ENCODE peak calls at places on chromosome 12, in seven cellular contexts. One of them, this sample, is unnamed.

GRCh38 chr12:89448951-89449371 is 75.6 kb downstream of the GALNT4 start:
- DNase-seq in OCI-LY7: no peak
- DNase-seq in lower leg skin: no peak
- DNase-seq in astrocyte of the spinal cord: peak
- DNase-seq in endothelial cell of umbilical vein: no peak
- DNase-seq in Karpas-422: no peak
- DNase-seq in bronchial epithelial cell: peak
- DNase-seq in this sample: no peak

GRCh38 chr12:102917026-102917787 is at the start of gene PAH:
- DNase-seq in endothelial cell of umbilical vein: no peak
- DNase-seq in lower leg skin: no peak
- DNase-seq in Karpas-422: peak
- DNase-seq in OCI-LY7: peak
- DNase-seq in bronchial epithelial cell: no peak
- DNase-seq in astrocyte of the spinal cord: no peak
- DNase-seq in this sample: no peak

GRCh38 chr12:49296836-49297694 is 2.1 kb downstream of the PRPH start:
- DNase-seq in bronchial epithelial cell: no peak
- DNase-seq in OCI-LY7: no peak
- DNase-seq in endothelial cell of umbilical vein: no peak
- DNase-seq in Karpas-422: peak
- DNase-seq in astrocyte of the spinal cord: no peak
- DNase-seq in lower leg skin: no peak
- DNase-seq in this sample: no peak

GRCh38 chr12:19799216-19799615 is 359.9 kb downstream of the AEBP2 start:
- DNase-seq in bronchial epithelial cell: peak
- DNase-seq in Karpas-422: no peak
- DNase-seq in astrocyte of the spinal cord: peak
- DNase-seq in endothelial cell of umbilical vein: peak
- DNase-seq in lower leg skin: no peak
- DNase-seq in OCI-LY7: no peak
- DNase-seq in this sample: no peak

GRCh38 chr12:113796852-113797534 is 169.1 kb downstream of the RBM19 start:
- DNase-seq in lower leg skin: no peak
- DNase-seq in OCI-LY7: no peak
- DNase-seq in Karpas-422: no peak
- DNase-seq in astrocyte of the spinal cord: no peak
- DNase-seq in endothelial cell of umbilical vein: no peak
- DNase-seq in bronchial epithelial cell: no peak
- DNase-seq in this sample: no peak

GRCh38 chr12:84805474-84805858 is 107.1 kb downstream of the SLC6A15 start:
- DNase-seq in astrocyte of the spinal cord: no peak
- DNase-seq in Karpas-422: no peak
- DNase-seq in OCI-LY7: no peak
- DNase-seq in endothelial cell of umbilical vein: no peak
- DNase-seq in bronchial epithelial cell: no peak
- DNase-seq in lower leg skin: no peak
- DNase-seq in this sample: no peak

GRCh38 chr12:98418357-98419075 is 96.9 kb upstream of the TMPO start:
- DNase-seq in OCI-LY7: no peak
- DNase-seq in endothelial cell of umbilical vein: peak
- DNase-seq in lower leg skin: peak
- DNase-seq in bronchial epithelial cell: peak
- DNase-seq in Karpas-422: no peak
- DNase-seq in astrocyte of the spinal cord: peak
- DNase-seq in this sample: no peak

GRCh38 chr12:120252071-120252906 is 13.2 kb downstream of the PXN start:
- DNase-seq in lower leg skin: peak
- DNase-seq in astrocyte of the spinal cord: no peak
- DNase-seq in OCI-LY7: no peak
- DNase-seq in bronchial epithelial cell: no peak
- DNase-seq in endothelial cell of umbilical vein: peak
- DNase-seq in Karpas-422: peak
- DNase-seq in this sample: no peak

GRCh38 chr12:122336015-122336946 is 70.0 kb upstream of the VPS33A start:
- DNase-seq in OCI-LY7: peak
- DNase-seq in endothelial cell of umbilical vein: peak
- DNase-seq in lower leg skin: no peak
- DNase-seq in astrocyte of the spinal cord: peak
- DNase-seq in Karpas-422: peak
- DNase-seq in bronchial epithelial cell: peak
- DNase-seq in this sample: no peak

DNA sequence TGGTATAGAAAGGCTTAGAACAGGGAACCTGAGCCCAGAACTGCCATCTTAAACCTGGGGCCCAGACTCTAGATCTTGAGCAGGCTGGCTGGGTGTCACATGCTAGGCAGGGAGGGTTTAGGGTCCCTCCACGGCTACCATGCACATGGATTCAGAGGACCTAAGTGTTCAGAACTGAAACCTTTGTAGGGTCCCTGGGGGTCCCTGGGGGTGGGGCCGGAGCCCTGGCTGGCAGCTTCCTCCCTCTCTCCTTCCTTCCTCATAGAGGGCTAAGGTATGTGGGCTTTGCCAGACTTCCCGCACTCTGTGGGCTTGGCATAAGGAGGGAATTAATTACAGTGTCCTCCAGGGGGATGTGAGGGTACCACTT is 4.6 kb upstream of the ZNF385A start:
- DNase-seq in lower leg skin: no peak
- DNase-seq in OCI-LY7: no peak
- DNase-seq in bronchial epithelial cell: no peak
- DNase-seq in Karpas-422: no peak
- DNase-seq in astrocyte of the spinal cord: no peak
- DNase-seq in endothelial cell of umbilical vein: no peak
- DNase-seq in this sample: no peak
- H3K4me3 ChIP-seq in lower leg skin: no peak
- H3K4me3 ChIP-seq in OCI-LY7: no peak
- H3K4me3 ChIP-seq in bronchial epithelial cell: no peak
- H3K4me3 ChIP-seq in Karpas-422: peak
- H3K4me3 ChIP-seq in astrocyte of the spinal cord: no peak
- H3K4me3 ChIP-seq in endothelial cell of umbilical vein: no peak
- H3K4me3 ChIP-seq in this sample: no peak

GRCh38 chr12:132327351-132328171 is 1.8 kb downstream of the GALNT9 start:
- DNase-seq in OCI-LY7: no peak
- DNase-seq in endothelial cell of umbilical vein: peak
- DNase-seq in astrocyte of the spinal cord: peak
- DNase-seq in bronchial epithelial cell: peak
- DNase-seq in Karpas-422: no peak
- DNase-seq in lower leg skin: peak
- DNase-seq in this sample: peak

GRCh38 chr12:132329036-132329738 is at the start of gene GALNT9:
- DNase-seq in endothelial cell of umbilical vein: no peak
- DNase-seq in lower leg skin: no peak
- DNase-seq in Karpas-422: no peak
- DNase-seq in bronchial epithelial cell: no peak
- DNase-seq in astrocyte of the spinal cord: no peak
- DNase-seq in OCI-LY7: no peak
- DNase-seq in this sample: no peak

GRCh38 chr12:132329739-132330548 is 555 bp upstream of the GALNT9 start:
- DNase-seq in lower leg skin: no peak
- DNase-seq in astrocyte of the spinal cord: no peak
- DNase-seq in bronchial epithelial cell: no peak
- DNase-seq in endothelial cell of umbilical vein: no peak
- DNase-seq in Karpas-422: no peak
- DNase-seq in OCI-LY7: no peak
- DNase-seq in this sample: no peak

GRCh38 chr12:132326646-132327045 is 2.7 kb downstream of the GALNT9 start:
- DNase-seq in astrocyte of the spinal cord: no peak
- DNase-seq in Karpas-422: no peak
- DNase-seq in lower leg skin: no peak
- DNase-seq in OCI-LY7: no peak
- DNase-seq in endothelial cell of umbilical vein: no peak
- DNase-seq in bronchial epithelial cell: no peak
- DNase-seq in this sample: no peak

GRCh38 chr12:132328282-132329029 is 933 bp downstream of the GALNT9 start:
- DNase-seq in astrocyte of the spinal cord: no peak
- DNase-seq in lower leg skin: no peak
- DNase-seq in OCI-LY7: no peak
- DNase-seq in bronchial epithelial cell: no peak
- DNase-seq in endothelial cell of umbilical vein: no peak
- DNase-seq in Karpas-422: no peak
- DNase-seq in this sample: no peak
- H3K4me3 ChIP-seq in astrocyte of the spinal cord: no peak
- H3K4me3 ChIP-seq in lower leg skin: no peak
- H3K4me3 ChIP-seq in OCI-LY7: no peak
- H3K4me3 ChIP-seq in bronchial epithelial cell: no peak
- H3K4me3 ChIP-seq in endothelial cell of umbilical vein: no peak
- H3K4me3 ChIP-seq in Karpas-422: no peak
- H3K4me3 ChIP-seq in this sample: no peak

GRCh38 chr12:40692617-40693502 is 621 bp downstream of the CNTN1 start:
- DNase-seq in astrocyte of the spinal cord: no peak
- DNase-seq in endothelial cell of umbilical vein: no peak
- DNase-seq in bronchial epithelial cell: peak
- DNase-seq in OCI-LY7: no peak
- DNase-seq in Karpas-422: no peak
- DNase-seq in lower leg skin: no peak
- DNase-seq in this sample: no peak

GRCh38 chr12:40691913-40692616 is at the start of gene CNTN1:
- DNase-seq in astrocyte of the spinal cord: peak
- DNase-seq in Karpas-422: no peak
- DNase-seq in lower leg skin: peak
- DNase-seq in endothelial cell of umbilical vein: peak
- DNase-seq in OCI-LY7: no peak
- DNase-seq in bronchial epithelial cell: peak
- DNase-seq in this sample: no peak

GRCh38 chr12:40697566-40698257 is 5.5 kb downstream of the CNTN1 start:
- DNase-seq in bronchial epithelial cell: peak
- DNase-seq in astrocyte of the spinal cord: no peak
- DNase-seq in endothelial cell of umbilical vein: no peak
- DNase-seq in OCI-LY7: no peak
- DNase-seq in lower leg skin: no peak
- DNase-seq in Karpas-422: no peak
- DNase-seq in this sample: peak

GRCh38 chr12:40689576-40689975 is 2.7 kb upstream of the CNTN1 start:
- DNase-seq in astrocyte of the spinal cord: no peak
- DNase-seq in Karpas-422: no peak
- DNase-seq in endothelial cell of umbilical vein: no peak
- DNase-seq in lower leg skin: no peak
- DNase-seq in bronchial epithelial cell: peak
- DNase-seq in OCI-LY7: no peak
- DNase-seq in this sample: no peak

GRCh38 chr12:40693503-40693863 is 1.2 kb downstream of the CNTN1 start:
- DNase-seq in lower leg skin: no peak
- DNase-seq in bronchial epithelial cell: peak
- DNase-seq in OCI-LY7: no peak
- DNase-seq in astrocyte of the spinal cord: peak
- DNase-seq in endothelial cell of umbilical vein: no peak
- DNase-seq in Karpas-422: no peak
- DNase-seq in this sample: no peak
- H3K4me3 ChIP-seq in lower leg skin: no peak
- H3K4me3 ChIP-seq in bronchial epithelial cell: peak
- H3K4me3 ChIP-seq in OCI-LY7: no peak
- H3K4me3 ChIP-seq in astrocyte of the spinal cord: no peak
- H3K4me3 ChIP-seq in endothelial cell of umbilical vein: no peak
- H3K4me3 ChIP-seq in Karpas-422: no peak
- H3K4me3 ChIP-seq in this sample: no peak

GRCh38 chr12:23277831-23278230 is 652.9 kb downstream of the ETNK1 start:
- DNase-seq in OCI-LY7: no peak
- DNase-seq in astrocyte of the spinal cord: no peak
- DNase-seq in Karpas-422: no peak
- DNase-seq in endothelial cell of umbilical vein: no peak
- DNase-seq in bronchial epithelial cell: no peak
- DNase-seq in lower leg skin: no peak
- DNase-seq in this sample: no peak
- H3K4me3 ChIP-seq in OCI-LY7: no peak
- H3K4me3 ChIP-seq in astrocyte of the spinal cord: no peak
- H3K4me3 ChIP-seq in Karpas-422: no peak
- H3K4me3 ChIP-seq in endothelial cell of umbilical vein: no peak
- H3K4me3 ChIP-seq in bronchial epithelial cell: no peak
- H3K4me3 ChIP-seq in lower leg skin: no peak
- H3K4me3 ChIP-seq in this sample: no peak

DNA sequence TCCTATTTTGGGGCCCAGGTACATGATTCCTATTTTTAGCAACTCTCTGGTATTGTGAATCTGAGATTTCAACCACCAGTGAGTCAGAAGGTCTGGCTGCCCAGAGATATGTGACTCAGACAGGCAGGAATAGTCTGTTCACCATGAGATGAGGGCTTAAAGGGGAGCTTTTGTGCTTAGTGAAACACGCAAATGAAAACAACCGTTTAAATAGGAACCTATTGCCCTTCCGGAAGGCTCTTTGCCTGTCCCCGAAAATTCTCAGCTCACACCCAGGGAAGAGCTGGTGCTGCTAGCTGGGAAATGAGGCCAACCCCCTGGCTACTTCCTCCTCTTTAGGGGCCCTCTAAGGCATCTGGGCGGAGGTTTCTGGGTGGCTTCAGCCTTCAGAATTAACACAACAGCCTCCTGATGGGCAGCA is 283.6 kb downstream of the CACNA1C start:
- DNase-seq in OCI-LY7: no peak
- DNase-seq in endothelial cell of umbilical vein: peak
- DNase-seq in astrocyte of the spinal cord: peak
- DNase-seq in lower leg skin: no peak
- DNase-seq in bronchial epithelial cell: peak
- DNase-seq in Karpas-422: no peak
- DNase-seq in this sample: no peak
- H3K4me3 ChIP-seq in OCI-LY7: no peak
- H3K4me3 ChIP-seq in endothelial cell of umbilical vein: no peak
- H3K4me3 ChIP-seq in astrocyte of the spinal cord: no peak
- H3K4me3 ChIP-seq in lower leg skin: no peak
- H3K4me3 ChIP-seq in bronchial epithelial cell: no peak
- H3K4me3 ChIP-seq in Karpas-422: no peak
- H3K4me3 ChIP-seq in this sample: no peak

GRCh38 chr12:57897296-57897974 is 43.9 kb upstream of the ATP23 start:
- DNase-seq in lower leg skin: no peak
- DNase-seq in OCI-LY7: no peak
- DNase-seq in bronchial epithelial cell: no peak
- DNase-seq in astrocyte of the spinal cord: no peak
- DNase-seq in endothelial cell of umbilical vein: no peak
- DNase-seq in Karpas-422: no peak
- DNase-seq in this sample: no peak

GRCh38 chr12:57895337-57896138 is 45.8 kb upstream of the ATP23 start:
- DNase-seq in Karpas-422: no peak
- DNase-seq in lower leg skin: no peak
- DNase-seq in astrocyte of the spinal cord: peak
- DNase-seq in bronchial epithelial cell: no peak
- DNase-seq in OCI-LY7: peak
- DNase-seq in endothelial cell of umbilical vein: no peak
- DNase-seq in this sample: no peak

GRCh38 chr12:57894577-57895292 is 46.6 kb upstream of the ATP23 start:
- DNase-seq in endothelial cell of umbilical vein: no peak
- DNase-seq in bronchial epithelial cell: no peak
- DNase-seq in OCI-LY7: peak
- DNase-seq in Karpas-422: no peak
- DNase-seq in lower leg skin: no peak
- DNase-seq in astrocyte of the spinal cord: peak
- DNase-seq in this sample: no peak

GRCh38 chr12:57896437-57897201 is 44.7 kb upstream of the ATP23 start:
- DNase-seq in astrocyte of the spinal cord: peak
- DNase-seq in lower leg skin: peak
- DNase-seq in endothelial cell of umbilical vein: peak
- DNase-seq in bronchial epithelial cell: peak
- DNase-seq in OCI-LY7: no peak
- DNase-seq in Karpas-422: no peak
- DNase-seq in this sample: no peak

GRCh38 chr12:57896139-57896436 is 45.3 kb upstream of the ATP23 start:
- DNase-seq in endothelial cell of umbilical vein: no peak
- DNase-seq in astrocyte of the spinal cord: peak
- DNase-seq in Karpas-422: no peak
- DNase-seq in lower leg skin: no peak
- DNase-seq in bronchial epithelial cell: no peak
- DNase-seq in OCI-LY7: peak
- DNase-seq in this sample: no peak
- H3K4me3 ChIP-seq in endothelial cell of umbilical vein: peak
- H3K4me3 ChIP-seq in astrocyte of the spinal cord: peak
- H3K4me3 ChIP-seq in Karpas-422: no peak
- H3K4me3 ChIP-seq in lower leg skin: peak
- H3K4me3 ChIP-seq in bronchial epithelial cell: peak
- H3K4me3 ChIP-seq in OCI-LY7: peak
- H3K4me3 ChIP-seq in this sample: peak

GRCh38 chr12:116759783-116760581 is 21.9 kb downstream of the RNFT2 start:
- DNase-seq in endothelial cell of umbilical vein: peak
- DNase-seq in lower leg skin: no peak
- DNase-seq in Karpas-422: no peak
- DNase-seq in bronchial epithelial cell: no peak
- DNase-seq in OCI-LY7: no peak
- DNase-seq in astrocyte of the spinal cord: no peak
- DNase-seq in this sample: no peak
- H3K4me3 ChIP-seq in endothelial cell of umbilical vein: no peak
- H3K4me3 ChIP-seq in lower leg skin: no peak
- H3K4me3 ChIP-seq in Karpas-422: no peak
- H3K4me3 ChIP-seq in bronchial epithelial cell: no peak
- H3K4me3 ChIP-seq in OCI-LY7: no peak
- H3K4me3 ChIP-seq in astrocyte of the spinal cord: no peak
- H3K4me3 ChIP-seq in this sample: no peak